ENCODE peak calls at places on chromosomes 7 and 10, in nine cellular contexts. Y is activated CD4-positive, alpha-beta T cell treated with anti-CD3 and anti-CD28 coated beads, Interleukin-2, amount 10 ng/mL, durations not matched to agents 7 days and 5 days; W is mesothelial cell of epicardium; R is GM23338; E is AG08395; S is stimulated activated CD8-positive, alpha-beta memory T cell treated with anti-CD3 and anti-CD28 coated beads, Interleukin-15, amount 100 ng/mL, for 24 hours; N is NCI-H2029; U is T1000; Z is MM.1S. P is an unnamed sample.
A peak's percentile ranks its signal among the peaks of the same experiment; 100 is the strongest.

GRCh38 chr7:114715907-114716306 is 206.0 kb upstream of the MDFIC start:
- DNase-seq in W (no peak), U (peak; percentile 1), R (no peak), E (no peak), Y (no peak), N (no peak), S (no peak), Z (no peak), P (no peak)

GRCh38 chr10:103510791-103511757 is 17.6 kb downstream of the NEURL1 start:
- DNase-seq in N (no peak), S (no peak), E (peak; percentile 0), R (no peak), Z (no peak), Y (no peak), W (no peak), U (no peak), P (no peak)

GRCh38 chr10:26556756-26557640 is 118.9 kb downstream of the APBB1IP start:
- DNase-seq in Y (peak; percentile 53), R (peak; percentile 80), Z (peak; percentile 47), U (peak; percentile 70), W (no peak), E (peak; percentile 66), S (no peak), N (peak; percentile 15), P (peak; percentile 61)

GRCh38 chr10:4652111-4653010 is 173.6 kb upstream of the AKR1E2 start:
- DNase-seq in Z (no peak), U (no peak), S (no peak), Y (no peak), E (no peak), N (no peak), W (no peak), R (no peak), P (no peak)

GRCh38 chr10:32256613-32257437 is 90.1 kb downstream of the EPC1 start:
- DNase-seq in N (no peak), E (peak; percentile 54), W (no peak), S (peak; percentile 28), Y (peak; percentile 72), R (peak; percentile 80), U (no peak), Z (peak; percentile 68), P (peak; percentile 35)

GRCh38 chr10:110364531-110364937 is 59.8 kb upstream of the SMNDC1 start:
- DNase-seq in R (no peak), S (no peak), Z (no peak), Y (no peak), W (no peak), E (no peak), U (no peak), N (no peak), P (no peak)

GRCh38 chr10:112208292-112208691 is 24.7 kb upstream of the GPAM start:
- DNase-seq in Z (no peak), Y (no peak), S (no peak), W (no peak), N (no peak), R (no peak), E (peak; percentile 47), U (no peak), P (peak; percentile 79)

GRCh38 chr10:11866199-11866925 is 43.2 kb downstream of the PROSER2 start:
- DNase-seq in R (no peak), N (no peak), Z (no peak), Y (no peak), S (no peak), W (no peak), U (no peak), E (no peak), P (no peak)

GRCh38 chr10:88473989-88474883 is 108.9 kb downstream of the RNLS start:
- DNase-seq in E (no peak), N (peak; percentile 37), R (peak; percentile 3), S (no peak), Y (no peak), W (no peak), U (no peak), Z (no peak), P (no peak)

GRCh38 chr7:8511810-8512209 is 78.4 kb downstream of the NXPH1 start:
- DNase-seq in W (no peak), E (no peak), R (no peak), U (no peak), Z (no peak), Y (no peak), N (peak; percentile 5), S (no peak), P (no peak)

GRCh38 chr7:150852371-150852905 is at the start of gene AOC1:
- DNase-seq in N (no peak), Y (no peak), R (peak; percentile 20), W (no peak), Z (no peak), E (no peak), U (no peak), S (no peak), P (no peak)

GRCh38 chr10:96588601-96589419 is 2.0 kb upstream of the TM9SF3 start:
- DNase-seq in Z (no peak), E (no peak), W (no peak), Y (peak; percentile 13), U (no peak), N (no peak), S (no peak), R (no peak), P (no peak)

GRCh38 chr7:131769241-131769640 is 212.8 kb upstream of the PODXL start:
- DNase-seq in Y (no peak), E (no peak), U (no peak), S (no peak), Z (no peak), N (no peak), R (no peak), W (no peak), P (peak; percentile 6)

P was measured in AG10803.